ENCODE peak calls at places on chromosomes 11 and 22, in six cellular contexts. G is stomach, X is esophagus squamous epithelium, T is IMR-90, F is HepG2, W is tibial nerve. K is an unnamed sample.

GRCh38 chr11:39741066-39741465 is 1718.4 kb downstream of the LRRC4C start:
- DNase-seq in G (no peak), X (no peak), T (no peak), F (no peak), W (no peak), K (no peak)

GRCh38 chr22:42719656-42720262 is 911 bp downstream of the A4GALT start:
- DNase-seq in G (no peak), X (no peak), T (no peak), F (no peak), W (no peak), K (no peak)

GRCh38 chr22:20249797-20250354 is 18.2 kb downstream of the RTN4R start:
- DNase-seq in G (no peak), X (no peak), T (peak; percentile 39), F (no peak), W (peak; percentile 16), K (no peak)

GRCh38 chr11:28491431-28491830 is 383.2 kb downstream of the METTL15 start:
- DNase-seq in G (no peak), X (no peak), T (peak; percentile 55), F (no peak), W (no peak), K (no peak)

GRCh38 chr22:41856484-41856883 is 23.6 kb downstream of the SREBF2 start:
- DNase-seq in G (no peak), X (no peak), T (no peak), F (no peak), W (no peak), K (no peak)

GRCh38 chr11:128701086-128701485 is 7.2 kb downstream of the FLI1 start:
- DNase-seq in G (no peak), X (no peak), T (peak; percentile 74), F (no peak), W (no peak), K (peak; percentile 50)

GRCh38 chr11:130002352-130002845 is at the start of gene PRDM10:
- DNase-seq in G (peak; percentile 92), X (peak; percentile 73), T (peak; percentile 87), F (peak; percentile 85), W (peak; percentile 91), K (peak; percentile 96)

GRCh38 chr11:126111458-126112116 is 48.9 kb upstream of the CDON start:
- DNase-seq in G (peak; percentile 89), X (no peak), T (no peak), F (no peak), W (no peak), K (no peak)

GRCh38 chr11:119882316-119882715 is 153.3 kb upstream of the NECTIN1 start:
- DNase-seq in G (no peak), X (no peak), T (no peak), F (no peak), W (no peak), K (no peak)
- TF ChIP-seq POLR2A in G (no peak), X (no peak), T (no peak), F (no peak), W (no peak), K (no peak)

GRCh38 chr11:66956689-66957290 is 1.4 kb downstream of the PC start:
- DNase-seq in G (peak; percentile 27), X (no peak), T (peak; percentile 97), F (peak; percentile 65), W (peak; percentile 44), K (peak; percentile 66)
- TF ChIP-seq CTCF in G (no peak), X (no peak), T (peak; percentile 35), F (no peak), W (no peak), K (no peak)

DNA sequence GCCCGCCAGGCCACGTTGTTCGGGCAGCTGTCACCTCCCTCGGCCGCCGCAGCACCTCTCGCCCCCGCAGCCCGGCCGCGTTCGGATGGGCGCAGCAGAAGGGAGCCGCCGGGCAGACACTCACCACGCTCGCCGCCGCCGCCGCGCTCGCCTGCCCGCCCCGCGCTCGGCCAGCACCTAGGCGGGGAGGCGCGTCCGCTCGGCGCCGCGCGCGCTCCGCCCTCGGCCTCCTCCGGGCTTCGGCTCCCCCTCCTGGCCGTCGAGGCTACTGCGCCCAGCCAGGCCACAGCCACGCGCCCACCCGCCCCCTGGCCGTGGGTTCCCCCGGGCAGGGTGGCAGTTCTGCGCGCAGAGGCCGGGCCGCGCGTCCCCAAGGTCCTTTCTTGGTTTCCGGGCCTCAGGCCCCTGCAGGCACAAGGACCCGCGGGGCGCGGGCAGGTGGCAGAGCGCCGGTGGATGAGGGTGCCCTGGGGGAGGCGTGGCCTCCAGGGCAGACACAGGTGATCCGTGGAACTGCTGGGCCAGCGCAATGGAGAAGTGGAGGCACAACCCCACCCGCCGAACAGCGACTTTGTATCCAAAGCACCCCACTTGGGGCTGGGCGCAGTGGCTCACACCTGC is at the start of gene SLC25A22:
- DNase-seq in G (peak; percentile 85), X (no peak), T (peak; percentile 71), F (peak; percentile 49), W (peak; percentile 60), K (peak; percentile 85)
- TF ChIP-seq POLR2A in G (no peak), X (no peak), T (no peak), F (no peak), W (no peak), K (no peak)

DNA sequence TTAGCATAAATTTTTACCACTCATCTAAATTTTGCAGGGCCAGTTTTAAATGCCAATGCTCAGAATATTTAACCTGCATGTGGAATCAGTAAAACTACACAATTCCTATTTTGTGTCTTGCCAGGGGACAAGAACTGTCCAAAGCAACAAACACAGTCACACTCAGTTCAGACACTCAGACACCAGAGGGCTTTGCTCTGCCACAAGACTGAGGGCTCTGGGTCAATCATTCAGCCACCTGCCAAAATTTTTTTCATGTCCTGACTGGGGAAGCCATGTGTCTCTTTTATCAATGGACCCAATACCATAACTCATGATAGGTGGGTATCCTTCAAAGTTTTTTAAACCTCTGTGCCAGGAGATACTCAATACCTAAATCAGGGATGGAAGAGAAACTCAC is 304.0 kb upstream of the ANO3 start:
- DNase-seq in G (no peak), X (no peak), T (no peak), F (no peak), W (no peak), K (no peak)
- TF ChIP-seq CTCF in G (no peak), X (no peak), T (no peak), F (no peak), W (no peak), K (no peak)

GRCh38 chr11:120622189-120622912 is 110.8 kb downstream of the GRIK4 start:
- DNase-seq in G (no peak), X (no peak), T (no peak), F (no peak), W (no peak), K (peak; percentile 96)

GRCh38 chr11:120612363-120613263 is 101.1 kb downstream of the GRIK4 start:
- DNase-seq in G (peak; percentile 27), X (no peak), T (peak; percentile 67), F (peak; percentile 45), W (no peak), K (peak; percentile 44)

GRCh38 chr11:120613264-120614226 is 102.0 kb downstream of the GRIK4 start:
- DNase-seq in G (no peak), X (no peak), T (no peak), F (no peak), W (no peak), K (no peak)

GRCh38 chr11:120618399-120618798 is 106.9 kb downstream of the GRIK4 start:
- DNase-seq in G (no peak), X (no peak), T (no peak), F (no peak), W (no peak), K (no peak)
- TF ChIP-seq POLR2A in G (no peak), X (no peak), T (no peak), F (no peak), W (no peak), K (no peak)

DNA sequence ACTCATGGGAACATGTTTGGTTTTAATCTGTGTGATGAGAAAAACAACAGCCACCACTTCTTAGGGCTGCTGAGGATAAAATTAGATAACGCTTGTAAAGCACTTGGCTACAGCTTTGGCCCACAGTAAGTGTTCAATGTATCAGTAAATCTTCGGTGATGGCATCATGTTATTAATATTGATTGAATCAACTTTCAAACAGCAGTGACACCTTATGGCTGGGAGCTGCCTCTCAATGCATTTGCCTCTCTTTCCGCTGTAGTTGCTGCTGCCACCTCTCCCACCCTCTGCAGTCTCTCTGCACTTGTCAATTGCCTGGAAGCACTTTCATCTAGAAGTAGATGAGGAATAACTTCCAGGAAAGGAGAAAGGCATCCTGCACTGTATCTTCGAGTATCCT is 491.1 kb downstream of the OPCML start:
- DNase-seq in G (no peak), X (no peak), T (no peak), F (no peak), W (no peak), K (no peak)
- TF ChIP-seq CTCF in G (no peak), X (no peak), T (no peak), F (no peak), W (no peak), K (no peak)